ENCODE peak calls at places on chromosome 2, in six cellular contexts. One of them, this sample, is unnamed.

GRCh38 chr2:239738159-239738558 is 287.0 kb downstream of the NDUFA10 start:
- DNase-seq in RWPE1: no peak
- DNase-seq in upper lobe of right lung: no peak
- DNase-seq in uterus: no peak
- DNase-seq in transverse colon: no peak
- DNase-seq in coronary artery: no peak
- DNase-seq in this sample: no peak

GRCh38 chr2:18369750-18370149 is 190.7 kb downstream of the RDH14 start:
- DNase-seq in transverse colon: no peak
- DNase-seq in uterus: no peak
- DNase-seq in RWPE1: no peak
- DNase-seq in upper lobe of right lung: no peak
- DNase-seq in coronary artery: no peak
- DNase-seq in this sample: no peak

GRCh38 chr2:112605926-112606325 is 21.5 kb downstream of the CHCHD5 start:
- DNase-seq in coronary artery: no peak
- DNase-seq in upper lobe of right lung: no peak
- DNase-seq in transverse colon: no peak
- DNase-seq in uterus: no peak
- DNase-seq in RWPE1: no peak
- DNase-seq in this sample: no peak

GRCh38 chr2:134718956-134719814 is at the start of gene TMEM163:
- DNase-seq in upper lobe of right lung: peak
- DNase-seq in uterus: no peak
- DNase-seq in coronary artery: no peak
- DNase-seq in transverse colon: no peak
- DNase-seq in RWPE1: no peak
- DNase-seq in this sample: peak

GRCh38 chr2:215615067-215615828 is 179.4 kb upstream of the FN1 start:
- DNase-seq in upper lobe of right lung: peak
- DNase-seq in coronary artery: no peak
- DNase-seq in RWPE1: no peak
- DNase-seq in transverse colon: no peak
- DNase-seq in uterus: no peak
- DNase-seq in this sample: no peak

GRCh38 chr2:239917128-239917956 is 107.8 kb downstream of the NDUFA10 start:
- DNase-seq in coronary artery: no peak
- DNase-seq in uterus: no peak
- DNase-seq in upper lobe of right lung: no peak
- DNase-seq in transverse colon: no peak
- DNase-seq in RWPE1: no peak
- DNase-seq in this sample: no peak

GRCh38 chr2:64945973-64946736 is 43.0 kb upstream of the SLC1A4 start:
- DNase-seq in RWPE1: no peak
- DNase-seq in coronary artery: no peak
- DNase-seq in uterus: peak
- DNase-seq in transverse colon: peak
- DNase-seq in upper lobe of right lung: peak
- DNase-seq in this sample: no peak

GRCh38 chr2:225097035-225097434 is 54.8 kb upstream of the DOCK10 start:
- DNase-seq in upper lobe of right lung: no peak
- DNase-seq in uterus: no peak
- DNase-seq in transverse colon: no peak
- DNase-seq in coronary artery: no peak
- DNase-seq in RWPE1: no peak
- DNase-seq in this sample: no peak

GRCh38 chr2:74003494-74004211 is 18.9 kb downstream of the TET3 start:
- DNase-seq in RWPE1: peak
- DNase-seq in coronary artery: peak
- DNase-seq in uterus: peak
- DNase-seq in upper lobe of right lung: peak
- DNase-seq in transverse colon: no peak
- DNase-seq in this sample: no peak

GRCh38 chr2:195411219-195411687 is 245.8 kb upstream of the SLC39A10 start:
- DNase-seq in uterus: no peak
- DNase-seq in coronary artery: no peak
- DNase-seq in RWPE1: no peak
- DNase-seq in transverse colon: no peak
- DNase-seq in upper lobe of right lung: no peak
- DNase-seq in this sample: no peak

GRCh38 chr2:200765995-200766660 is 45.6 kb upstream of the BZW1 start:
- DNase-seq in coronary artery: no peak
- DNase-seq in upper lobe of right lung: no peak
- DNase-seq in RWPE1: peak
- DNase-seq in uterus: no peak
- DNase-seq in transverse colon: no peak
- DNase-seq in this sample: no peak

GRCh38 chr2:163659224-163659623 is 76.6 kb downstream of the FIGN start:
- DNase-seq in transverse colon: no peak
- DNase-seq in coronary artery: no peak
- DNase-seq in uterus: no peak
- DNase-seq in upper lobe of right lung: no peak
- DNase-seq in RWPE1: peak
- DNase-seq in this sample: no peak

GRCh38 chr2:7014201-7014640 is 97.0 kb downstream of the RNF144A start:
- DNase-seq in RWPE1: no peak
- DNase-seq in upper lobe of right lung: no peak
- DNase-seq in coronary artery: no peak
- DNase-seq in transverse colon: peak
- DNase-seq in uterus: no peak
- DNase-seq in this sample: no peak

GRCh38 chr2:228247335-228247734 is 65.8 kb upstream of the SPHKAP start:
- DNase-seq in transverse colon: no peak
- DNase-seq in RWPE1: no peak
- DNase-seq in upper lobe of right lung: no peak
- DNase-seq in coronary artery: no peak
- DNase-seq in uterus: no peak
- DNase-seq in this sample: no peak

GRCh38 chr2:60412626-60413025 is 140.8 kb downstream of the BCL11A start:
- DNase-seq in uterus: no peak
- DNase-seq in coronary artery: no peak
- DNase-seq in upper lobe of right lung: no peak
- DNase-seq in transverse colon: no peak
- DNase-seq in RWPE1: peak
- DNase-seq in this sample: no peak

GRCh38 chr2:160221391-160222276 is 21.6 kb upstream of the ITGB6 start:
- DNase-seq in uterus: peak
- DNase-seq in RWPE1: peak
- DNase-seq in transverse colon: peak
- DNase-seq in coronary artery: no peak
- DNase-seq in upper lobe of right lung: peak
- DNase-seq in this sample: peak

GRCh38 chr2:67733517-67733916 is 329.3 kb downstream of the C1D start:
- DNase-seq in uterus: no peak
- DNase-seq in upper lobe of right lung: peak
- DNase-seq in transverse colon: no peak
- DNase-seq in RWPE1: peak
- DNase-seq in coronary artery: no peak
- DNase-seq in this sample: peak

DNA sequence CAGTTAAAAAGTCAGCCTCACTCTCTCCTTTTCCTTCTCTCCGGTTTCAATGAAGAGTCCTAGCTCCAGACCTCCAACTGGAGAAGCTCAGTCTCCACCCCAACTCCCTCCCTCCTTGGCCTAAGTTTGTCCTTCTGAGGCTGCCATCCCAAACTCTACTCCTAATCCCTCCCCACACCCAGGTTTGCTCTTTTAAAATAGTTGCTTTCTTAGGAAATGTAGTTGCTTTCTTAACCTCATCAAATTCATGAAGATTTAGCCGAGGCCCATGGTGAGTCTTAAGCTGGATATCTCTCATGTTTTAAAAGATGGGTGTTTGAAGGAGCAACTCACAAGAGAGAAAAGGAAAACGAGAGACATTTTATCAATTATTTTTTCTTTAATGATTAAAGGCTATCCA is 937 bp upstream of the LANCL1 start:
- DNase-seq in upper lobe of right lung: no peak
- DNase-seq in transverse colon: no peak
- DNase-seq in uterus: peak
- DNase-seq in RWPE1: peak
- DNase-seq in coronary artery: no peak
- DNase-seq in this sample: peak
- H3K27ac ChIP-seq in upper lobe of right lung: no peak
- H3K27ac ChIP-seq in transverse colon: no peak
- H3K27ac ChIP-seq in uterus: peak
- H3K27ac ChIP-seq in RWPE1: no peak
- H3K27ac ChIP-seq in coronary artery: peak
- H3K27ac ChIP-seq in this sample: peak

GRCh38 chr2:38487852-38488251 is 110.8 kb upstream of the ATL2 start:
- DNase-seq in transverse colon: no peak
- DNase-seq in RWPE1: no peak
- DNase-seq in uterus: no peak
- DNase-seq in coronary artery: no peak
- DNase-seq in upper lobe of right lung: no peak
- DNase-seq in this sample: no peak

GRCh38 chr2:38485734-38486133 is 108.7 kb upstream of the ATL2 start:
- DNase-seq in uterus: no peak
- DNase-seq in transverse colon: no peak
- DNase-seq in coronary artery: no peak
- DNase-seq in RWPE1: no peak
- DNase-seq in upper lobe of right lung: no peak
- DNase-seq in this sample: no peak

GRCh38 chr2:38483773-38484501 is 106.9 kb upstream of the ATL2 start:
- DNase-seq in transverse colon: no peak
- DNase-seq in RWPE1: no peak
- DNase-seq in coronary artery: no peak
- DNase-seq in uterus: no peak
- DNase-seq in upper lobe of right lung: no peak
- DNase-seq in this sample: no peak

GRCh38 chr2:38486213-38487026 is 109.3 kb upstream of the ATL2 start:
- DNase-seq in uterus: no peak
- DNase-seq in upper lobe of right lung: no peak
- DNase-seq in RWPE1: no peak
- DNase-seq in coronary artery: no peak
- DNase-seq in transverse colon: no peak
- DNase-seq in this sample: no peak

DNA sequence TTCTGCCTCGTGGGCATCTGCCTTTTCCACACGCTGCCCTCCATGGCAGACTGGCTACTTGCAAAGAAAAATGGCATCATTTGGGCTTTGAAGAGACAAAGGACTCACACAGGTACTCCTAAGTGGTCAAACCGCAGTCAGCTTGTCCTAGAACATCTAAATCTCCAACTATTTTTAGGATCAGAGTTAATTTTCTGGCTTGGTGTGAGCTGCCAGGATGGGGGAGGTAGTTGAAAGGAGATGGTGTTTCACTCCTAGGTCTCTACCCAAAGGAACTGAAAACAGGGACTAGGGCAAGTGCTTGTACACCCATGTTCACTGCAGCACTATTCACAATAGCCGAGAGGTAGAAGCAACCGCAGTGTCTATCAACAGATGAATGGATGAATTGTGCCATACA is 107.9 kb upstream of the ATL2 start:
- DNase-seq in uterus: no peak
- DNase-seq in coronary artery: no peak
- DNase-seq in transverse colon: no peak
- DNase-seq in RWPE1: no peak
- DNase-seq in upper lobe of right lung: no peak
- DNase-seq in this sample: no peak
- H3K27ac ChIP-seq in uterus: no peak
- H3K27ac ChIP-seq in coronary artery: no peak
- H3K27ac ChIP-seq in transverse colon: no peak
- H3K27ac ChIP-seq in RWPE1: no peak
- H3K27ac ChIP-seq in upper lobe of right lung: no peak
- H3K27ac ChIP-seq in this sample: no peak

GRCh38 chr2:85998071-85998991 is 107.4 kb downstream of the POLR1A start:
- DNase-seq in transverse colon: peak
- DNase-seq in coronary artery: peak
- DNase-seq in uterus: peak
- DNase-seq in RWPE1: no peak
- DNase-seq in upper lobe of right lung: peak
- DNase-seq in this sample: peak
- H3K27ac ChIP-seq in transverse colon: peak
- H3K27ac ChIP-seq in coronary artery: peak
- H3K27ac ChIP-seq in uterus: peak
- H3K27ac ChIP-seq in RWPE1: no peak
- H3K27ac ChIP-seq in upper lobe of right lung: peak
- H3K27ac ChIP-seq in this sample: peak

GRCh38 chr2:41659758-41660157 is 388.1 kb upstream of the PKDCC start:
- DNase-seq in uterus: no peak
- DNase-seq in coronary artery: no peak
- DNase-seq in RWPE1: no peak
- DNase-seq in upper lobe of right lung: no peak
- DNase-seq in transverse colon: no peak
- DNase-seq in this sample: no peak
- H3K27ac ChIP-seq in uterus: no peak
- H3K27ac ChIP-seq in coronary artery: no peak
- H3K27ac ChIP-seq in RWPE1: no peak
- H3K27ac ChIP-seq in upper lobe of right lung: no peak
- H3K27ac ChIP-seq in transverse colon: no peak
- H3K27ac ChIP-seq in this sample: no peak

GRCh38 chr2:106851055-106851454 is 34.9 kb downstream of the ST6GAL2 start:
- DNase-seq in transverse colon: no peak
- DNase-seq in RWPE1: no peak
- DNase-seq in uterus: no peak
- DNase-seq in upper lobe of right lung: no peak
- DNase-seq in coronary artery: no peak
- DNase-seq in this sample: no peak
- H3K27ac ChIP-seq in transverse colon: no peak
- H3K27ac ChIP-seq in RWPE1: no peak
- H3K27ac ChIP-seq in uterus: no peak
- H3K27ac ChIP-seq in upper lobe of right lung: no peak
- H3K27ac ChIP-seq in coronary artery: peak
- H3K27ac ChIP-seq in this sample: peak

GRCh38 chr2:191043438-191043837 is 29.5 kb upstream of the STAT1 start:
- DNase-seq in coronary artery: no peak
- DNase-seq in transverse colon: no peak
- DNase-seq in uterus: no peak
- DNase-seq in RWPE1: peak
- DNase-seq in upper lobe of right lung: no peak
- DNase-seq in this sample: no peak
- H3K27ac ChIP-seq in coronary artery: no peak
- H3K27ac ChIP-seq in transverse colon: no peak
- H3K27ac ChIP-seq in uterus: no peak
- H3K27ac ChIP-seq in RWPE1: no peak
- H3K27ac ChIP-seq in upper lobe of right lung: no peak
- H3K27ac ChIP-seq in this sample: no peak

This sample was measured in heart right ventricle.